ENCODE peak calls at places on chromosomes 7 and 10, in nine cellular contexts. One of them, this sample, is unnamed.
A peak's percentile ranks its signal among the peaks of the same experiment; 100 is the strongest.

GRCh38 chr10:95755511-95756004 is 405 bp upstream of the ENTPD1 start:
- DNase-seq in activated CD4-positive, alpha-beta T cell treated with anti-CD3 and anti-CD28 coated beads, Interleukin-2, amount 50 U/mL, for 4 hours: no peak
- DNase-seq in posterior vena cava: peak; percentile 58
- DNase-seq in NAMALWA: no peak
- DNase-seq in keratinocyte: no peak
- DNase-seq in psoas muscle: no peak
- DNase-seq in KBM-7: no peak
- DNase-seq in effector memory CD8-positive, alpha-beta T cell: no peak
- DNase-seq in stromal cell of bone marrow: no peak
- DNase-seq in this sample: no peak

GRCh38 chr7:77269360-77270075 is 69.9 kb upstream of the FGL2 start:
- DNase-seq in activated CD4-positive, alpha-beta T cell treated with anti-CD3 and anti-CD28 coated beads, Interleukin-2, amount 50 U/mL, for 4 hours: no peak
- DNase-seq in posterior vena cava: no peak
- DNase-seq in NAMALWA: peak; percentile 61
- DNase-seq in keratinocyte: no peak
- DNase-seq in psoas muscle: no peak
- DNase-seq in KBM-7: peak; percentile 45
- DNase-seq in effector memory CD8-positive, alpha-beta T cell: no peak
- DNase-seq in stromal cell of bone marrow: no peak
- DNase-seq in this sample: no peak

GRCh38 chr7:133703547-133703946 is 423.6 kb upstream of the LRGUK start:
- DNase-seq in activated CD4-positive, alpha-beta T cell treated with anti-CD3 and anti-CD28 coated beads, Interleukin-2, amount 50 U/mL, for 4 hours: no peak
- DNase-seq in posterior vena cava: no peak
- DNase-seq in NAMALWA: no peak
- DNase-seq in keratinocyte: no peak
- DNase-seq in psoas muscle: no peak
- DNase-seq in KBM-7: no peak
- DNase-seq in effector memory CD8-positive, alpha-beta T cell: no peak
- DNase-seq in stromal cell of bone marrow: peak; percentile 46
- DNase-seq in this sample: no peak

GRCh38 chr10:19815478-19816419 is 483 bp upstream of the PLXDC2 start:
- DNase-seq in activated CD4-positive, alpha-beta T cell treated with anti-CD3 and anti-CD28 coated beads, Interleukin-2, amount 50 U/mL, for 4 hours: no peak
- DNase-seq in posterior vena cava: peak; percentile 95
- DNase-seq in NAMALWA: no peak
- DNase-seq in keratinocyte: no peak
- DNase-seq in psoas muscle: peak; percentile 88
- DNase-seq in KBM-7: peak; percentile 93
- DNase-seq in effector memory CD8-positive, alpha-beta T cell: no peak
- DNase-seq in stromal cell of bone marrow: peak; percentile 31
- DNase-seq in this sample: no peak

GRCh38 chr10:95865814-95866447 is 41.8 kb upstream of the CC2D2B start:
- DNase-seq in activated CD4-positive, alpha-beta T cell treated with anti-CD3 and anti-CD28 coated beads, Interleukin-2, amount 50 U/mL, for 4 hours: no peak
- DNase-seq in posterior vena cava: no peak
- DNase-seq in NAMALWA: no peak
- DNase-seq in keratinocyte: no peak
- DNase-seq in psoas muscle: no peak
- DNase-seq in KBM-7: no peak
- DNase-seq in effector memory CD8-positive, alpha-beta T cell: no peak
- DNase-seq in stromal cell of bone marrow: no peak
- DNase-seq in this sample: no peak

GRCh38 chr10:61752111-61753011 is 89.6 kb downstream of the CABCOCO1 start:
- DNase-seq in activated CD4-positive, alpha-beta T cell treated with anti-CD3 and anti-CD28 coated beads, Interleukin-2, amount 50 U/mL, for 4 hours: no peak
- DNase-seq in posterior vena cava: no peak
- DNase-seq in NAMALWA: peak; percentile 20
- DNase-seq in keratinocyte: no peak
- DNase-seq in psoas muscle: no peak
- DNase-seq in KBM-7: peak; percentile 68
- DNase-seq in effector memory CD8-positive, alpha-beta T cell: no peak
- DNase-seq in stromal cell of bone marrow: peak; percentile 39
- DNase-seq in this sample: no peak

GRCh38 chr10:110181451-110181850 is 26.0 kb upstream of the MXI1 start:
- DNase-seq in activated CD4-positive, alpha-beta T cell treated with anti-CD3 and anti-CD28 coated beads, Interleukin-2, amount 50 U/mL, for 4 hours: no peak
- DNase-seq in posterior vena cava: no peak
- DNase-seq in NAMALWA: no peak
- DNase-seq in keratinocyte: no peak
- DNase-seq in psoas muscle: no peak
- DNase-seq in KBM-7: no peak
- DNase-seq in effector memory CD8-positive, alpha-beta T cell: no peak
- DNase-seq in stromal cell of bone marrow: no peak
- DNase-seq in this sample: no peak

GRCh38 chr10:83606275-83606674 is 533.0 kb upstream of the GHITM start:
- DNase-seq in activated CD4-positive, alpha-beta T cell treated with anti-CD3 and anti-CD28 coated beads, Interleukin-2, amount 50 U/mL, for 4 hours: no peak
- DNase-seq in posterior vena cava: no peak
- DNase-seq in NAMALWA: no peak
- DNase-seq in keratinocyte: no peak
- DNase-seq in psoas muscle: no peak
- DNase-seq in KBM-7: no peak
- DNase-seq in effector memory CD8-positive, alpha-beta T cell: no peak
- DNase-seq in stromal cell of bone marrow: no peak
- DNase-seq in this sample: no peak

GRCh38 chr7:25098096-25099046 is 26.7 kb downstream of the CYCS start:
- DNase-seq in activated CD4-positive, alpha-beta T cell treated with anti-CD3 and anti-CD28 coated beads, Interleukin-2, amount 50 U/mL, for 4 hours: peak; percentile 47
- DNase-seq in posterior vena cava: no peak
- DNase-seq in NAMALWA: peak; percentile 91
- DNase-seq in keratinocyte: no peak
- DNase-seq in psoas muscle: no peak
- DNase-seq in KBM-7: peak; percentile 72
- DNase-seq in effector memory CD8-positive, alpha-beta T cell: peak; percentile 57
- DNase-seq in stromal cell of bone marrow: peak; percentile 36
- DNase-seq in this sample: peak; percentile 34

GRCh38 chr10:88198023-88198422 is 334.6 kb downstream of the PTEN start:
- DNase-seq in activated CD4-positive, alpha-beta T cell treated with anti-CD3 and anti-CD28 coated beads, Interleukin-2, amount 50 U/mL, for 4 hours: no peak
- DNase-seq in posterior vena cava: no peak
- DNase-seq in NAMALWA: no peak
- DNase-seq in keratinocyte: peak; percentile 91
- DNase-seq in psoas muscle: no peak
- DNase-seq in KBM-7: no peak
- DNase-seq in effector memory CD8-positive, alpha-beta T cell: no peak
- DNase-seq in stromal cell of bone marrow: no peak
- DNase-seq in this sample: no peak

GRCh38 chr7:88377421-88377820 is 70.7 kb upstream of the STEAP4 start:
- DNase-seq in activated CD4-positive, alpha-beta T cell treated with anti-CD3 and anti-CD28 coated beads, Interleukin-2, amount 50 U/mL, for 4 hours: no peak
- DNase-seq in posterior vena cava: no peak
- DNase-seq in NAMALWA: no peak
- DNase-seq in keratinocyte: no peak
- DNase-seq in psoas muscle: no peak
- DNase-seq in KBM-7: no peak
- DNase-seq in effector memory CD8-positive, alpha-beta T cell: no peak
- DNase-seq in stromal cell of bone marrow: no peak
- DNase-seq in this sample: no peak

GRCh38 chr7:81484266-81484665 is 285.6 kb downstream of the HGF start:
- DNase-seq in activated CD4-positive, alpha-beta T cell treated with anti-CD3 and anti-CD28 coated beads, Interleukin-2, amount 50 U/mL, for 4 hours: no peak
- DNase-seq in posterior vena cava: peak; percentile 86
- DNase-seq in NAMALWA: no peak
- DNase-seq in keratinocyte: no peak
- DNase-seq in psoas muscle: peak; percentile 56
- DNase-seq in KBM-7: peak; percentile 51
- DNase-seq in effector memory CD8-positive, alpha-beta T cell: no peak
- DNase-seq in stromal cell of bone marrow: peak; percentile 96
- DNase-seq in this sample: no peak

GRCh38 chr10:127556911-127557310 is 7.8 kb downstream of the NPS start:
- DNase-seq in activated CD4-positive, alpha-beta T cell treated with anti-CD3 and anti-CD28 coated beads, Interleukin-2, amount 50 U/mL, for 4 hours: no peak
- DNase-seq in posterior vena cava: no peak
- DNase-seq in NAMALWA: no peak
- DNase-seq in keratinocyte: no peak
- DNase-seq in psoas muscle: no peak
- DNase-seq in KBM-7: peak; percentile 12
- DNase-seq in effector memory CD8-positive, alpha-beta T cell: no peak
- DNase-seq in stromal cell of bone marrow: no peak
- DNase-seq in this sample: no peak

GRCh38 chr7:30348083-30348560 is 63.7 kb downstream of the ZNRF2 start:
- DNase-seq in activated CD4-positive, alpha-beta T cell treated with anti-CD3 and anti-CD28 coated beads, Interleukin-2, amount 50 U/mL, for 4 hours: peak; percentile 26
- DNase-seq in posterior vena cava: no peak
- DNase-seq in NAMALWA: peak; percentile 83
- DNase-seq in keratinocyte: peak; percentile 21
- DNase-seq in psoas muscle: no peak
- DNase-seq in KBM-7: peak; percentile 77
- DNase-seq in effector memory CD8-positive, alpha-beta T cell: peak; percentile 51
- DNase-seq in stromal cell of bone marrow: peak; percentile 78
- DNase-seq in this sample: peak; percentile 12

GRCh38 chr7:6026011-6026819 is 5.0 kb upstream of the ANKRD61 start:
- DNase-seq in activated CD4-positive, alpha-beta T cell treated with anti-CD3 and anti-CD28 coated beads, Interleukin-2, amount 50 U/mL, for 4 hours: peak; percentile 52
- DNase-seq in posterior vena cava: peak; percentile 92
- DNase-seq in NAMALWA: peak; percentile 77
- DNase-seq in keratinocyte: no peak
- DNase-seq in psoas muscle: peak; percentile 91
- DNase-seq in KBM-7: peak; percentile 63
- DNase-seq in effector memory CD8-positive, alpha-beta T cell: peak; percentile 63
- DNase-seq in stromal cell of bone marrow: peak; percentile 3
- DNase-seq in this sample: peak; percentile 38

GRCh38 chr7:129786825-129787563 is 165.8 kb downstream of the UBE2H start:
- DNase-seq in activated CD4-positive, alpha-beta T cell treated with anti-CD3 and anti-CD28 coated beads, Interleukin-2, amount 50 U/mL, for 4 hours: no peak
- DNase-seq in posterior vena cava: no peak
- DNase-seq in NAMALWA: no peak
- DNase-seq in keratinocyte: no peak
- DNase-seq in psoas muscle: no peak
- DNase-seq in KBM-7: no peak
- DNase-seq in effector memory CD8-positive, alpha-beta T cell: no peak
- DNase-seq in stromal cell of bone marrow: no peak
- DNase-seq in this sample: no peak

GRCh38 chr7:99928994-99929729 is at the start of gene GJC3:
- DNase-seq in activated CD4-positive, alpha-beta T cell treated with anti-CD3 and anti-CD28 coated beads, Interleukin-2, amount 50 U/mL, for 4 hours: no peak
- DNase-seq in posterior vena cava: peak; percentile 80
- DNase-seq in NAMALWA: no peak
- DNase-seq in keratinocyte: peak; percentile 17
- DNase-seq in psoas muscle: peak; percentile 73
- DNase-seq in KBM-7: peak; percentile 81
- DNase-seq in effector memory CD8-positive, alpha-beta T cell: peak; percentile 12
- DNase-seq in stromal cell of bone marrow: no peak
- DNase-seq in this sample: no peak

GRCh38 chr7:39356531-39356930 is 209.7 kb upstream of the YAE1 start:
- DNase-seq in activated CD4-positive, alpha-beta T cell treated with anti-CD3 and anti-CD28 coated beads, Interleukin-2, amount 50 U/mL, for 4 hours: no peak
- DNase-seq in posterior vena cava: no peak
- DNase-seq in NAMALWA: no peak
- DNase-seq in keratinocyte: no peak
- DNase-seq in psoas muscle: no peak
- DNase-seq in KBM-7: no peak
- DNase-seq in effector memory CD8-positive, alpha-beta T cell: no peak
- DNase-seq in stromal cell of bone marrow: no peak
- DNase-seq in this sample: no peak

GRCh38 chr7:75888464-75889222 is 9.8 kb downstream of the RHBDD2 start:
- DNase-seq in activated CD4-positive, alpha-beta T cell treated with anti-CD3 and anti-CD28 coated beads, Interleukin-2, amount 50 U/mL, for 4 hours: no peak
- DNase-seq in posterior vena cava: no peak
- DNase-seq in NAMALWA: no peak
- DNase-seq in keratinocyte: no peak
- DNase-seq in psoas muscle: peak; percentile 83
- DNase-seq in KBM-7: no peak
- DNase-seq in effector memory CD8-positive, alpha-beta T cell: no peak
- DNase-seq in stromal cell of bone marrow: no peak
- DNase-seq in this sample: no peak

GRCh38 chr7:78792624-78793023 is 660.8 kb downstream of the MAGI2 start:
- DNase-seq in activated CD4-positive, alpha-beta T cell treated with anti-CD3 and anti-CD28 coated beads, Interleukin-2, amount 50 U/mL, for 4 hours: no peak
- DNase-seq in posterior vena cava: no peak
- DNase-seq in NAMALWA: no peak
- DNase-seq in keratinocyte: no peak
- DNase-seq in psoas muscle: no peak
- DNase-seq in KBM-7: no peak
- DNase-seq in effector memory CD8-positive, alpha-beta T cell: no peak
- DNase-seq in stromal cell of bone marrow: no peak
- DNase-seq in this sample: no peak

GRCh38 chr7:158355456-158356065 is 232.1 kb downstream of the PTPRN2 start:
- DNase-seq in activated CD4-positive, alpha-beta T cell treated with anti-CD3 and anti-CD28 coated beads, Interleukin-2, amount 50 U/mL, for 4 hours: no peak
- DNase-seq in posterior vena cava: peak; percentile 72
- DNase-seq in NAMALWA: peak; percentile 24
- DNase-seq in keratinocyte: no peak
- DNase-seq in psoas muscle: no peak
- DNase-seq in KBM-7: no peak
- DNase-seq in effector memory CD8-positive, alpha-beta T cell: no peak
- DNase-seq in stromal cell of bone marrow: no peak
- DNase-seq in this sample: no peak

GRCh38 chr7:40655426-40655825 is 520.6 kb downstream of the SUGCT start:
- DNase-seq in activated CD4-positive, alpha-beta T cell treated with anti-CD3 and anti-CD28 coated beads, Interleukin-2, amount 50 U/mL, for 4 hours: no peak
- DNase-seq in posterior vena cava: no peak
- DNase-seq in NAMALWA: no peak
- DNase-seq in keratinocyte: no peak
- DNase-seq in psoas muscle: no peak
- DNase-seq in KBM-7: no peak
- DNase-seq in effector memory CD8-positive, alpha-beta T cell: no peak
- DNase-seq in stromal cell of bone marrow: no peak
- DNase-seq in this sample: no peak

GRCh38 chr7:154577141-154577540 is 425.8 kb downstream of the PAXIP1 start:
- DNase-seq in activated CD4-positive, alpha-beta T cell treated with anti-CD3 and anti-CD28 coated beads, Interleukin-2, amount 50 U/mL, for 4 hours: no peak
- DNase-seq in posterior vena cava: no peak
- DNase-seq in NAMALWA: no peak
- DNase-seq in keratinocyte: no peak
- DNase-seq in psoas muscle: no peak
- DNase-seq in KBM-7: no peak
- DNase-seq in effector memory CD8-positive, alpha-beta T cell: no peak
- DNase-seq in stromal cell of bone marrow: no peak
- DNase-seq in this sample: no peak

This sample was measured in activated T-helper 9 cell treated with anti-CD3 and anti-CD28 coated beads, Interleukin-2, amount 50 U/mL, for 16 hours.